ENCODE peak calls at places on chromosome 1, in five cellular contexts. D is mesendoderm, S is breast epithelium, Q is fibroblast of lung, H is right lobe of liver. B is an unnamed sample.

GRCh38 chr1:115725600-115725999 is 42.9 kb downstream of the CASQ2 start:
- DNase-seq in D (no peak), S (no peak), Q (no peak), H (no peak), B (no peak)

GRCh38 chr1:108708726-108709660 is 3.7 kb upstream of the FNDC7 start:
- DNase-seq in D (peak; percentile 71), S (no peak), Q (no peak), H (no peak), B (no peak)

GRCh38 chr1:51421961-51422360 is 91.6 kb upstream of the TTC39A start:
- DNase-seq in D (peak; percentile 91), S (no peak), Q (peak; percentile 61), H (no peak), B (no peak)

GRCh38 chr1:228007054-228007800 is 429 bp downstream of the WNT3A start:
- DNase-seq in D (peak; percentile 19), S (peak; percentile 46), Q (no peak), H (no peak), B (no peak)

GRCh38 chr1:20212685-20213331 is 26.5 kb upstream of the PLA2G2C start:
- DNase-seq in D (peak; percentile 91), S (peak; percentile 83), Q (peak; percentile 44), H (peak; percentile 64), B (peak; percentile 82)

GRCh38 chr1:12434174-12434573 is 183.8 kb downstream of the DHRS3 start:
- DNase-seq in D (peak; percentile 44), S (no peak), Q (peak; percentile 96), H (no peak), B (no peak)

GRCh38 chr1:56481140-56481694 is 98.1 kb downstream of the PLPP3 start:
- DNase-seq in D (no peak), S (no peak), Q (no peak), H (no peak), B (no peak)

GRCh38 chr1:57782357-57782756 is 358.5 kb upstream of the DAB1 start:
- DNase-seq in D (no peak), S (no peak), Q (no peak), H (no peak), B (no peak)

GRCh38 chr1:158227904-158228623 is 26.2 kb upstream of the CD1A start:
- DNase-seq in D (no peak), S (no peak), Q (no peak), H (no peak), B (no peak)

GRCh38 chr1:25559996-25560395 is 16.6 kb downstream of the LDLRAP1 start:
- DNase-seq in D (no peak), S (no peak), Q (no peak), H (no peak), B (no peak)

GRCh38 chr1:240282061-240282830 is 190.6 kb downstream of the FMN2 start:
- DNase-seq in D (no peak), S (no peak), Q (no peak), H (no peak), B (no peak)

GRCh38 chr1:221800831-221801610 is 59.1 kb upstream of the DUSP10 start:
- DNase-seq in D (no peak), S (no peak), Q (no peak), H (no peak), B (no peak)

GRCh38 chr1:7590426-7590790 is 180.7 kb upstream of the VAMP3 start:
- DNase-seq in D (no peak), S (no peak), Q (no peak), H (peak; percentile 30), B (no peak)

GRCh38 chr1:52706941-52707926 is 9.1 kb upstream of the COA7 start:
- DNase-seq in D (no peak), S (no peak), Q (no peak), H (peak; percentile 84), B (no peak)

GRCh38 chr1:53639996-53640695 is 98.8 kb downstream of the GLIS1 start:
- DNase-seq in D (no peak), S (peak; percentile 22), Q (no peak), H (peak; percentile 18), B (peak; percentile 12)

GRCh38 chr1:166133276-166133841 is 33.4 kb downstream of the FAM78B start:
- DNase-seq in D (peak; percentile 29), S (no peak), Q (no peak), H (no peak), B (no peak)

GRCh38 chr1:17629460-17629859 is 90.0 kb downstream of the ARHGEF10L start:
- DNase-seq in D (peak; percentile 77), S (no peak), Q (no peak), H (no peak), B (no peak)

GRCh38 chr1:163357378-163357777 is 35.6 kb downstream of the NUF2 start:
- DNase-seq in D (peak; percentile 25), S (no peak), Q (peak; percentile 50), H (no peak), B (no peak)

GRCh38 chr1:182484531-182485257 is 34.7 kb downstream of the RGSL1 start:
- DNase-seq in D (peak; percentile 54), S (no peak), Q (no peak), H (no peak), B (no peak)

GRCh38 chr1:47951026-47951425 is 46.2 kb downstream of the TRABD2B start:
- DNase-seq in D (no peak), S (no peak), Q (no peak), H (no peak), B (no peak)

GRCh38 chr1:19430121-19431068 is 54.9 kb downstream of the CAPZB start:
- DNase-seq in D (no peak), S (no peak), Q (peak; percentile 79), H (no peak), B (no peak)

GRCh38 chr1:213122514-213122929 is 71.5 kb downstream of the RPS6KC1 start:
- DNase-seq in D (peak; percentile 40), S (no peak), Q (peak; percentile 41), H (no peak), B (no peak)

GRCh38 chr1:107782192-107782845 is 182.7 kb downstream of the VAV3 start:
- DNase-seq in D (peak; percentile 60), S (no peak), Q (peak; percentile 32), H (no peak), B (no peak)

GRCh38 chr1:19809044-19809750 is 5.9 kb downstream of the RNF186 start:
- DNase-seq in D (no peak), S (no peak), Q (no peak), H (no peak), B (no peak)

GRCh38 chr1:199688133-199688676 is 339.3 kb upstream of the NR5A2 start:
- DNase-seq in D (peak; percentile 21), S (no peak), Q (peak; percentile 27), H (no peak), B (no peak)

GRCh38 chr1:24898909-24899439 is 31.1 kb downstream of the RUNX3 start:
- DNase-seq in D (no peak), S (peak; percentile 33), Q (no peak), H (peak; percentile 38), B (no peak)

GRCh38 chr1:31689821-31690220 is 14.0 kb downstream of the COL16A1 start:
- DNase-seq in D (no peak), S (no peak), Q (peak; percentile 99), H (no peak), B (no peak)

GRCh38 chr1:15680614-15681345 is 3.3 kb upstream of the PLEKHM2 start:
- DNase-seq in D (peak; percentile 78), S (no peak), Q (peak; percentile 91), H (no peak), B (no peak)

GRCh38 chr1:165144757-165145397 is 211.6 kb downstream of the LMX1A start:
- DNase-seq in D (peak; percentile 75), S (no peak), Q (peak; percentile 25), H (peak; percentile 65), B (peak; percentile 33)

GRCh38 chr1:97192872-97193572 is 471.4 kb downstream of the PTBP2 start:
- DNase-seq in D (peak; percentile 9), S (no peak), Q (peak; percentile 98), H (no peak), B (no peak)

GRCh38 chr1:160261526-160261877 is 847 bp downstream of the DCAF8 start:
- DNase-seq in D (peak; percentile 88), S (no peak), Q (peak; percentile 84), H (no peak), B (no peak)

GRCh38 chr1:77040817-77041216 is 173.5 kb downstream of the ST6GALNAC5 start:
- DNase-seq in D (no peak), S (no peak), Q (no peak), H (no peak), B (no peak)

GRCh38 chr1:27526569-27527222 is 36.7 kb upstream of the WASF2 start:
- DNase-seq in D (no peak), S (no peak), Q (no peak), H (no peak), B (no peak)

GRCh38 chr1:81569761-81570160 is 231.0 kb upstream of the ADGRL2 start:
- DNase-seq in D (no peak), S (no peak), Q (no peak), H (no peak), B (no peak)

GRCh38 chr1:22572778-22573177 is 9.5 kb downstream of the EPHA8 start:
- DNase-seq in D (no peak), S (no peak), Q (no peak), H (no peak), B (no peak)

GRCh38 chr1:59565611-59566410 is 248.9 kb upstream of the HOOK1 start:
- DNase-seq in D (no peak), S (no peak), Q (peak; percentile 73), H (no peak), B (no peak)
- H3K27ac ChIP-seq in D (no peak overlapping the region), S (peak overlapping the region; percentile 76), Q (peak overlapping the region; percentile 42), H (no peak overlapping the region), B (no peak overlapping the region)

GRCh38 chr1:201945157-201945556 is 1.2 kb downstream of the LMOD1 start:
- DNase-seq in D (peak; percentile 38), S (no peak), Q (no peak), H (no peak), B (no peak)

GRCh38 chr1:201945863-201946223 is 505 bp downstream of the LMOD1 start:
- DNase-seq in D (no peak), S (no peak), Q (no peak), H (no peak), B (no peak)

GRCh38 chr1:201946224-201946908 is at the start of gene LMOD1:
- DNase-seq in D (peak; percentile 92), S (peak; percentile 83), Q (peak; percentile 98), H (peak; percentile 58), B (peak; percentile 77)

GRCh38 chr1:201944002-201944401 is 2.3 kb downstream of the LMOD1 start:
- DNase-seq in D (no peak), S (no peak), Q (no peak), H (no peak), B (no peak)

DNA sequence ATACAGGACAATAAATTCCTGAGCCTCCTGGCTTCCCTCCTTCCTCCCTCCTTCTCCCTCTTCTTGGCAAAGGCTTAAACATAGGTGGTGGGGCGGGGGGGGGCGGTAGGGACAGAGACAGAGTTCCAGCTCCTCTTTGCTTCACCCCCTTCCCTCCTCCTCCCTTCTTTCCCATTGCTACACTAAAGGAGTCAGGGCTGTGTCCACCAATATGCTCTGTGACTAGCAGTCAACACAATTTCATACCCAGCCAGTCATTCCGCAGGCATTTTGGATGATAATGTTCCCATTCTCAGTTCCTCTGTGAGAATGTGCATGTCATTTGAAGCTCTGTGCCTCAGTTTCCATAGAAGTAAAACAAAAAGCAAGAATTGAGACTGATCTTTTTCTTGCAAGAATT is 1.7 kb downstream of the LMOD1 start:
- DNase-seq in D (no peak), S (no peak), Q (no peak), H (no peak), B (no peak)
- H3K27ac ChIP-seq in D (no peak overlapping the region), S (peak overlapping the region; percentile 75), Q (no peak overlapping the region), H (no peak overlapping the region), B (no peak overlapping the region)

GRCh38 chr1:154729598-154729997 is 121.6 kb upstream of the ADAR start:
- DNase-seq in D (no peak), S (no peak), Q (no peak), H (no peak), B (no peak)
- H3K27ac ChIP-seq in D (no peak overlapping the region), S (peak overlapping the region; percentile 69), Q (no peak overlapping the region), H (no peak overlapping the region), B (no peak overlapping the region)

GRCh38 chr1:116971481-116971880 is 30.1 kb upstream of the CD101 start:
- DNase-seq in D (no peak), S (no peak), Q (peak; percentile 53), H (no peak), B (no peak)
- H3K27ac ChIP-seq in D (no peak overlapping the region), S (no peak overlapping the region), Q (no peak overlapping the region), H (no peak overlapping the region), B (no peak overlapping the region)

B was measured in pancreas.